ENCODE peak calls at places on chromosomes 3 and 15, in four cellular contexts. One of them, this sample, is unnamed.

GRCh38 chr15:58551084-58551763 is 119.4 kb downstream of the LIPC start:
- DNase-seq in frontal cortex: no peak
- DNase-seq in left kidney: no peak
- DNase-seq in M059J: no peak
- DNase-seq in this sample: no peak

GRCh38 chr3:188792788-188793187 is 379.0 kb upstream of the TPRG1 start:
- DNase-seq in frontal cortex: peak
- DNase-seq in left kidney: peak
- DNase-seq in M059J: no peak
- DNase-seq in this sample: peak

GRCh38 chr3:96900059-96900458 is 85.7 kb downstream of the EPHA6 start:
- DNase-seq in frontal cortex: no peak
- DNase-seq in left kidney: no peak
- DNase-seq in M059J: no peak
- DNase-seq in this sample: no peak

GRCh38 chr3:188156051-188156450 is 2.1 kb downstream of the LPP start:
- DNase-seq in frontal cortex: no peak
- DNase-seq in left kidney: no peak
- DNase-seq in M059J: no peak
- DNase-seq in this sample: no peak

GRCh38 chr15:57549935-57550334 is 41.8 kb upstream of the MYZAP start:
- DNase-seq in frontal cortex: no peak
- DNase-seq in left kidney: no peak
- DNase-seq in M059J: no peak
- DNase-seq in this sample: no peak

GRCh38 chr15:92803852-92804609 is 96.1 kb upstream of the CHD2 start:
- DNase-seq in frontal cortex: no peak
- DNase-seq in left kidney: peak
- DNase-seq in M059J: peak
- DNase-seq in this sample: peak

GRCh38 chr3:184248454-184249411 is at the start of gene ALG3:
- DNase-seq in frontal cortex: peak
- DNase-seq in left kidney: peak
- DNase-seq in M059J: peak
- DNase-seq in this sample: peak

GRCh38 chr3:197882580-197882979 is 67.4 kb upstream of the RPL35A start:
- DNase-seq in frontal cortex: no peak
- DNase-seq in left kidney: no peak
- DNase-seq in M059J: no peak
- DNase-seq in this sample: peak

GRCh38 chr15:69296606-69297005 is 2.1 kb upstream of the PAQR5 start:
- DNase-seq in frontal cortex: no peak
- DNase-seq in left kidney: no peak
- DNase-seq in M059J: no peak
- DNase-seq in this sample: no peak

GRCh38 chr3:187014417-187014864 is 84.1 kb downstream of the ST6GAL1 start:
- DNase-seq in frontal cortex: no peak
- DNase-seq in left kidney: no peak
- DNase-seq in M059J: peak
- DNase-seq in this sample: no peak

GRCh38 chr3:146117406-146118285 is 43.3 kb downstream of the PLOD2 start:
- DNase-seq in frontal cortex: no peak
- DNase-seq in left kidney: peak
- DNase-seq in M059J: peak
- DNase-seq in this sample: no peak

GRCh38 chr3:124851136-124851535 is 36.0 kb downstream of the ITGB5 start:
- DNase-seq in frontal cortex: no peak
- DNase-seq in left kidney: no peak
- DNase-seq in M059J: no peak
- DNase-seq in this sample: no peak

GRCh38 chr3:62529230-62529629 is 155.9 kb upstream of the FEZF2 start:
- DNase-seq in frontal cortex: no peak
- DNase-seq in left kidney: peak
- DNase-seq in M059J: peak
- DNase-seq in this sample: peak

GRCh38 chr3:19065027-19065426 is 83.3 kb upstream of the KCNH8 start:
- DNase-seq in frontal cortex: peak
- DNase-seq in left kidney: peak
- DNase-seq in M059J: no peak
- DNase-seq in this sample: peak

GRCh38 chr15:63509933-63510547 is 5.6 kb downstream of the USP3 start:
- DNase-seq in frontal cortex: no peak
- DNase-seq in left kidney: no peak
- DNase-seq in M059J: peak
- DNase-seq in this sample: no peak

GRCh38 chr3:14266361-14266760 is 87.7 kb downstream of the LSM3 start:
- DNase-seq in frontal cortex: peak
- DNase-seq in left kidney: no peak
- DNase-seq in M059J: peak
- DNase-seq in this sample: no peak

GRCh38 chr3:64985072-64985471 is 297.3 kb upstream of the ADAMTS9 start:
- DNase-seq in frontal cortex: no peak
- DNase-seq in left kidney: no peak
- DNase-seq in M059J: peak
- DNase-seq in this sample: no peak

GRCh38 chr3:8739757-8740508 is 6.3 kb downstream of the CAV3 start:
- DNase-seq in frontal cortex: no peak
- DNase-seq in left kidney: no peak
- DNase-seq in M059J: peak
- DNase-seq in this sample: no peak

GRCh38 chr3:109154989-109155388 is 18.5 kb downstream of the C3orf85 start:
- DNase-seq in frontal cortex: no peak
- DNase-seq in left kidney: no peak
- DNase-seq in M059J: peak
- DNase-seq in this sample: no peak

GRCh38 chr15:66848116-66848515 is 146.1 kb downstream of the SMAD6 start:
- DNase-seq in frontal cortex: no peak
- DNase-seq in left kidney: no peak
- DNase-seq in M059J: no peak
- DNase-seq in this sample: no peak

GRCh38 chr15:70023064-70023768 is 74.5 kb downstream of the TLE3 start:
- DNase-seq in frontal cortex: no peak
- DNase-seq in left kidney: peak
- DNase-seq in M059J: peak
- DNase-seq in this sample: peak

GRCh38 chr15:49135342-49135857 is 20.0 kb downstream of the COPS2 start:
- DNase-seq in frontal cortex: no peak
- DNase-seq in left kidney: no peak
- DNase-seq in M059J: peak
- DNase-seq in this sample: no peak

GRCh38 chr3:148604270-148605085 is 93.2 kb upstream of the AGTR1 start:
- DNase-seq in frontal cortex: no peak
- DNase-seq in left kidney: no peak
- DNase-seq in M059J: no peak
- DNase-seq in this sample: no peak

GRCh38 chr3:60217156-60217911 is 1033.9 kb downstream of the FHIT start:
- DNase-seq in frontal cortex: no peak
- DNase-seq in left kidney: peak
- DNase-seq in M059J: no peak
- DNase-seq in this sample: peak

GRCh38 chr3:72347819-72348319 is 500.4 kb downstream of the SHQ1 start:
- DNase-seq in frontal cortex: peak
- DNase-seq in left kidney: peak
- DNase-seq in M059J: peak
- DNase-seq in this sample: peak

GRCh38 chr3:33658039-33658438 is 60.0 kb downstream of the CLASP2 start:
- DNase-seq in frontal cortex: no peak
- DNase-seq in left kidney: no peak
- DNase-seq in M059J: no peak
- DNase-seq in this sample: no peak

GRCh38 chr3:54853573-54854404 is 74.1 kb downstream of the LRTM1 start:
- DNase-seq in frontal cortex: peak
- DNase-seq in left kidney: peak
- DNase-seq in M059J: peak
- DNase-seq in this sample: peak

GRCh38 chr3:86890997-86891396 is 100.0 kb downstream of the VGLL3 start:
- DNase-seq in frontal cortex: no peak
- DNase-seq in left kidney: no peak
- DNase-seq in M059J: no peak
- DNase-seq in this sample: peak

GRCh38 chr15:59686389-59686788 is 2.7 kb downstream of the BNIP2 start:
- DNase-seq in frontal cortex: no peak
- DNase-seq in left kidney: no peak
- DNase-seq in M059J: no peak
- DNase-seq in this sample: no peak

GRCh38 chr3:188915137-188915536 is 256.6 kb upstream of the TPRG1 start:
- DNase-seq in frontal cortex: no peak
- DNase-seq in left kidney: no peak
- DNase-seq in M059J: peak
- DNase-seq in this sample: no peak

GRCh38 chr3:191721390-191721801 is 260.4 kb downstream of the PYDC2 start:
- DNase-seq in frontal cortex: no peak
- DNase-seq in left kidney: peak
- DNase-seq in M059J: peak
- DNase-seq in this sample: no peak

GRCh38 chr3:98812851-98813374 is 49.8 kb downstream of the ST3GAL6 start:
- DNase-seq in frontal cortex: peak
- DNase-seq in left kidney: peak
- DNase-seq in M059J: no peak
- DNase-seq in this sample: peak

GRCh38 chr3:120449701-120450216 is 1.0 kb downstream of the FSTL1 start:
- DNase-seq in frontal cortex: peak
- DNase-seq in left kidney: peak
- DNase-seq in M059J: peak
- DNase-seq in this sample: no peak

GRCh38 chr3:11950576-11950975 is 53.6 kb upstream of the SYN2 start:
- DNase-seq in frontal cortex: no peak
- DNase-seq in left kidney: no peak
- DNase-seq in M059J: no peak
- DNase-seq in this sample: no peak

GRCh38 chr15:64774556-64775523 is 549 bp downstream of the RBPMS2 start:
- DNase-seq in frontal cortex: no peak
- DNase-seq in left kidney: peak
- DNase-seq in M059J: peak
- DNase-seq in this sample: peak

GRCh38 chr3:27279153-27279552 is 90.0 kb downstream of the NEK10 start:
- DNase-seq in frontal cortex: peak
- DNase-seq in left kidney: peak
- DNase-seq in M059J: peak
- DNase-seq in this sample: peak

GRCh38 chr15:74201656-74202420 is 749 bp downstream of the STRA6 start:
- DNase-seq in frontal cortex: no peak
- DNase-seq in left kidney: no peak
- DNase-seq in M059J: peak
- DNase-seq in this sample: no peak

GRCh38 chr3:177475266-177475665 is 278.0 kb upstream of the TBL1XR1 start:
- DNase-seq in frontal cortex: no peak
- DNase-seq in left kidney: no peak
- DNase-seq in M059J: no peak
- DNase-seq in this sample: no peak

This sample was measured in mesendoderm.